ENCODE peak calls at places on chromosomes 2 and 18, in seven cellular contexts. B is neural progenitor cell, U is heart left ventricle, F is transverse colon, Y is Peyer's patch, K is left lung, S is pancreas. M is an unnamed sample. For H3K4me1, the result is how much of the 10 kb centered on the place peaks cover.

GRCh38 chr2:121228521-121228920 is 56.5 kb downstream of the TFCP2L1 start:
- DNase-seq in B (no peak), U (no peak), F (no peak), Y (no peak), K (no peak), S (no peak), M (no peak)

GRCh38 chr18:59220164-59220783 is 316 bp downstream of the GRP start:
- DNase-seq in B (peak), U (no peak), F (no peak), Y (no peak), K (peak), S (no peak), M (no peak)

GRCh38 chr2:166373951-166374350 is 1.8 kb downstream of the SCN9A start:
- DNase-seq in B (no peak), U (no peak), F (peak), Y (no peak), K (no peak), S (no peak), M (no peak)

GRCh38 chr18:27461957-27462356 is 276.8 kb upstream of the CHST9 start:
- DNase-seq in B (no peak), U (no peak), F (no peak), Y (no peak), K (no peak), S (no peak), M (no peak)

GRCh38 chr18:57929922-57930321 is 114.1 kb upstream of the NEDD4L start:
- DNase-seq in B (no peak), U (no peak), F (no peak), Y (no peak), K (no peak), S (no peak), M (no peak)

GRCh38 chr2:86064006-86064405 is 41.7 kb downstream of the POLR1A start:
- DNase-seq in B (no peak), U (no peak), F (no peak), Y (no peak), K (no peak), S (no peak), M (no peak)

GRCh38 chr2:203934006-203934632 is 2.4 kb upstream of the ICOS start:
- DNase-seq in B (no peak), U (no peak), F (no peak), Y (no peak), K (no peak), S (no peak), M (no peak)

GRCh38 chr2:70926042-70926441 is 9.7 kb upstream of the ATP6V1B1 start:
- DNase-seq in B (no peak), U (no peak), F (no peak), Y (no peak), K (no peak), S (no peak), M (peak)

GRCh38 chr2:236602678-236603077 is 33.1 kb downstream of the ACKR3 start:
- DNase-seq in B (no peak), U (no peak), F (no peak), Y (no peak), K (no peak), S (no peak), M (no peak)

GRCh38 chr2:3146772-3147640 is 230.6 kb downstream of the EIPR1 start:
- DNase-seq in B (no peak), U (no peak), F (no peak), Y (no peak), K (no peak), S (no peak), M (no peak)

GRCh38 chr2:85851253-85851955 is 37.4 kb downstream of the ST3GAL5 start:
- DNase-seq in B (no peak), U (no peak), F (peak), Y (no peak), K (no peak), S (peak), M (peak)

GRCh38 chr18:34794346-34794745 is 84.2 kb downstream of the DTNA start:
- DNase-seq in B (peak), U (no peak), F (no peak), Y (no peak), K (no peak), S (no peak), M (no peak)

GRCh38 chr2:70981421-70981820 is 3.0 kb downstream of the ANKRD53 start:
- DNase-seq in B (no peak), U (no peak), F (no peak), Y (no peak), K (no peak), S (no peak), M (no peak)

GRCh38 chr2:224945134-224945533 is 97.1 kb downstream of the DOCK10 start:
- DNase-seq in B (no peak), U (no peak), F (no peak), Y (no peak), K (no peak), S (no peak), M (no peak)

GRCh38 chr2:56191617-56192016 is 7.8 kb downstream of the CCDC85A start:
- DNase-seq in B (peak), U (no peak), F (no peak), Y (no peak), K (no peak), S (no peak), M (no peak)

GRCh38 chr2:199682001-199682400 is 169.0 kb downstream of the FTCDNL1 start:
- DNase-seq in B (no peak), U (no peak), F (no peak), Y (no peak), K (no peak), S (no peak), M (no peak)

GRCh38 chr2:241354668-241355658 is 1.1 kb upstream of the FARP2 start:
- DNase-seq in B (peak), U (peak), F (peak), Y (peak), K (peak), S (peak), M (peak)

GRCh38 chr2:128536925-128537620 is 218.4 kb upstream of the HS6ST1 start:
- DNase-seq in B (peak), U (no peak), F (no peak), Y (no peak), K (no peak), S (no peak), M (no peak)

GRCh38 chr2:30768036-30768686 is 39.1 kb downstream of the CAPN13 start:
- DNase-seq in B (no peak), U (no peak), F (no peak), Y (no peak), K (no peak), S (no peak), M (no peak)

GRCh38 chr2:218859556-218859993 is at the start of gene WNT6:
- DNase-seq in B (peak), U (no peak), F (no peak), Y (no peak), K (no peak), S (no peak), M (no peak)

GRCh38 chr2:37676274-37676673 is 4.8 kb upstream of the CDC42EP3 start:
- DNase-seq in B (no peak), U (no peak), F (no peak), Y (no peak), K (no peak), S (no peak), M (no peak)

GRCh38 chr18:59623456-59624383 is 73.5 kb downstream of the CCBE1 start:
- DNase-seq in B (no peak), U (no peak), F (no peak), Y (no peak), K (no peak), S (no peak), M (no peak)

GRCh38 chr18:51072586-51073303 is 42.7 kb downstream of the SMAD4 start:
- DNase-seq in B (no peak), U (no peak), F (no peak), Y (no peak), K (no peak), S (no peak), M (no peak)

GRCh38 chr18:55868909-55869308 is 280.9 kb upstream of the TCF4 start:
- DNase-seq in B (no peak), U (no peak), F (no peak), Y (no peak), K (no peak), S (no peak), M (no peak)

GRCh38 chr18:49300538-49300937 is 159.9 kb downstream of the DYM start:
- DNase-seq in B (no peak), U (no peak), F (no peak), Y (no peak), K (no peak), S (no peak), M (no peak)

DNA sequence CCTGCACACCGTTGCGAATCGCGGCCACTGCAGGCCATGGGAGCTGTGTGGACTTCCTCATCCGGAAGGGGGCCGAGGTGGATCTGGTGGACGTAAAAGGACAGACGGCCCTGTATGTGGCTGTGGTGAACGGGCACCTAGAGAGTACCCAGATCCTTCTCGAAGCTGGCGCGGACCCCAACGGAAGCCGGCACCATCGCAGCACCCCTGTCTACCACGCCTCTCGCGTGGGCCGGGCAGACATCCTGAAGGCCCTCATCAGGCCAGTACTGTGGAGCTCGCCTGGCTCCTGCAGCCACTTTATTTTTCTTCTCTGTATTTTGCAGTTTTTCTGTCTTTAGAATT is 9.0 kb downstream of the ASB1 start:
- DNase-seq in B (no peak), U (no peak), F (no peak), Y (no peak), K (peak), S (no peak), M (peak)
- H3K4me1 ChIP-seq in B (under half), U (under half), F (under half), Y (under half), K (under half), S (under half), M (under half)

DNA sequence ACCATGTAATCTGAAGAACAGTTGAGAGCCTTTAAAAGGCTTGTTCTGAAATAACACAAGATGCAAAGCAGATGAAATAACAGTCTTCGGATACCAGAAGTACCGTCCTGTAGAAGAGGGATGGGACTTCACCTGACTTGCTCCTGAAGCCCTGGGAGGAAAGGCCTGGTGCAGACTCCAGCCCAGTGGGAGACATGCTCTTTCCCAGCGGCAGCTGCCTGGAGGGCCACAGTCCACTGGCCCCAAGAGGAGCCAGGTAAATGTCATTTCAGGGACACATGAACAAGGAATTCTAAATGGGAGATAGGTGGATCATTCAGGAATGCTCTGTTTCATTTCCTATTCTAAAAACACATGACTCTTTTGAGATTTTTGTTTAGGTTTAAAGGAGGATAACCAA is 22.6 kb upstream of the CHN1 start:
- DNase-seq in B (no peak), U (no peak), F (no peak), Y (no peak), K (no peak), S (no peak), M (no peak)
- H3K27ac ChIP-seq in B (no peak), U (no peak), F (peak), Y (no peak), K (peak), S (no peak), M (peak)

GRCh38 chr2:9617749-9618148 is 13.0 kb downstream of the YWHAQ start:
- DNase-seq in B (no peak), U (no peak), F (no peak), Y (no peak), K (no peak), S (no peak), M (no peak)

GRCh38 chr2:9623151-9623550 is 7.6 kb downstream of the YWHAQ start:
- DNase-seq in B (no peak), U (no peak), F (no peak), Y (no peak), K (no peak), S (no peak), M (no peak)

GRCh38 chr2:9617296-9617695 is 13.5 kb downstream of the YWHAQ start:
- DNase-seq in B (no peak), U (no peak), F (no peak), Y (no peak), K (no peak), S (no peak), M (no peak)

GRCh38 chr2:9614562-9614961 is 16.2 kb downstream of the YWHAQ start:
- DNase-seq in B (no peak), U (no peak), F (no peak), Y (no peak), K (no peak), S (no peak), M (no peak)

GRCh38 chr2:9618410-9618809 is 12.4 kb downstream of the YWHAQ start:
- DNase-seq in B (no peak), U (no peak), F (no peak), Y (no peak), K (no peak), S (no peak), M (no peak)
- H3K4me1 ChIP-seq in B (under half), U (half or more), F (under half), Y (under half), K (half or more), S (under half), M (under half)

GRCh38 chr2:47541848-47542450 is 139.0 kb downstream of the MSH2 start:
- DNase-seq in B (no peak), U (no peak), F (no peak), Y (no peak), K (no peak), S (no peak), M (no peak)
- H3K27ac ChIP-seq in B (no peak), U (no peak), F (no peak), Y (no peak), K (no peak), S (no peak), M (no peak)

GRCh38 chr2:226474131-226474530 is 325.5 kb downstream of the IRS1 start:
- DNase-seq in B (no peak), U (no peak), F (no peak), Y (no peak), K (no peak), S (no peak), M (no peak)
- H3K4me1 ChIP-seq in B (under half), U (under half), F (under half), Y (under half), K (under half), S (under half), M (under half)

DNA sequence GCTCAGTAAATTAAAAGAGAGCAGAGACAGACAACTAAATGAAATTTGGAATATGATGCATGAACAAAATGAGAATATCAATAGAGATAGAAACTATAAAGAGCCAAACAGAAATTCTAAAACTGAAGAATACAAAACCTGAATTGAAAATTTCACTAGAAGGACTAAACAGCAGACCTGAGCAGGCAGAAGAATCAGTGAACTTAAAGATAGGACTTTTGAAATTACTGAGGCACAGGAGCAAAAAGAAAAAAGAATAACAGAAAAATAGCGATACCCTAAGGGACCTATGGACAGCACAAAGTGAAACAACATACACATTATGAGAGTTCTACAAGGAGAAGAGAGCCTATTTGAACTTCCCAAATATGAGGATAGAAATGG is 41.6 kb downstream of the UNC50 start:
- DNase-seq in B (no peak), U (no peak), F (no peak), Y (no peak), K (no peak), S (no peak), M (no peak)
- H3K27ac ChIP-seq in B (no peak), U (no peak), F (peak), Y (no peak), K (no peak), S (no peak), M (no peak)

GRCh38 chr18:12863687-12864086 is 20.4 kb downstream of the PTPN2 start:
- DNase-seq in B (no peak), U (no peak), F (no peak), Y (no peak), K (no peak), S (no peak), M (no peak)

GRCh38 chr18:12860530-12860929 is 23.5 kb downstream of the PTPN2 start:
- DNase-seq in B (no peak), U (no peak), F (no peak), Y (no peak), K (no peak), S (no peak), M (no peak)

GRCh38 chr18:12862467-12862866 is 21.6 kb downstream of the PTPN2 start:
- DNase-seq in B (peak), U (no peak), F (peak), Y (peak), K (no peak), S (no peak), M (no peak)

GRCh38 chr18:12862874-12863482 is 21.1 kb downstream of the PTPN2 start:
- DNase-seq in B (peak), U (no peak), F (no peak), Y (no peak), K (no peak), S (no peak), M (no peak)

GRCh38 chr18:12861637-12862036 is 22.4 kb downstream of the PTPN2 start:
- DNase-seq in B (no peak), U (no peak), F (no peak), Y (no peak), K (no peak), S (no peak), M (no peak)
- H3K4me1 ChIP-seq in B (under half), U (under half), F (under half), Y (under half), K (under half), S (under half), M (under half)

GRCh38 chr2:184730288-184730687 is 132.0 kb downstream of the ZNF804A start:
- DNase-seq in B (no peak), U (no peak), F (no peak), Y (no peak), K (no peak), S (no peak), M (no peak)

GRCh38 chr2:184735611-184736010 is 137.3 kb downstream of the ZNF804A start:
- DNase-seq in B (no peak), U (no peak), F (no peak), Y (no peak), K (no peak), S (no peak), M (no peak)

DNA sequence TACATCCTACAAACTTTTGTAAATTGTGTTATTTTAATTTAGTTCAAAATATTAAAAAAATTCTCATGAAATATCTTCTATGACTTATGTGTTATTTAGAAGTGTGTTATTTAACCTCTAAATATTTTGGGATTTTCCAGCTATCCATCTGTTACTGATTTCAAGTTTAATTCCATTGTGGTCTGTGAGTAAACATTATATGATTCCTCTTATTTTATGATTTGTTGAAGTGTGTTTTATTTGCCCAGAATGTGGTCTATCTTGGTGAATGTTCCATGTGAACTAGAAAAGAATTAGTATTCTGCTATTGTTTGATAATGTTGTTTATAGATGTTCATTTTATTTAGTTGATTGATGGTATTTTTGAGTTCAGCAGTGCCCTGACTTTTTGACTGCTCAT is 136.0 kb downstream of the ZNF804A start:
- DNase-seq in B (no peak), U (no peak), F (no peak), Y (no peak), K (no peak), S (no peak), M (no peak)
- H3K27ac ChIP-seq in B (no peak), U (no peak), F (no peak), Y (no peak), K (no peak), S (no peak), M (no peak)

GRCh38 chr18:8609711-8610441 is 639 bp downstream of the RAB12 start:
- DNase-seq in B (peak), U (peak), F (peak), Y (peak), K (peak), S (peak), M (no peak)
- H3K4me1 ChIP-seq in B (under half), U (under half), F (under half), Y (under half), K (under half), S (under half), M (under half)

GRCh38 chr2:159192519-159192918 is 94.0 kb downstream of the WDSUB1 start:
- DNase-seq in B (no peak), U (no peak), F (no peak), Y (no peak), K (no peak), S (no peak), M (no peak)

GRCh38 chr2:159185401-159186130 is 100.9 kb downstream of the WDSUB1 start:
- DNase-seq in B (peak), U (no peak), F (no peak), Y (no peak), K (no peak), S (no peak), M (no peak)

GRCh38 chr2:159187095-159187494 is 99.4 kb downstream of the WDSUB1 start:
- DNase-seq in B (no peak), U (no peak), F (no peak), Y (no peak), K (no peak), S (no peak), M (no peak)

GRCh38 chr2:159186462-159186861 is 100.0 kb downstream of the WDSUB1 start:
- DNase-seq in B (no peak), U (no peak), F (no peak), Y (no peak), K (no peak), S (no peak), M (no peak)

DNA sequence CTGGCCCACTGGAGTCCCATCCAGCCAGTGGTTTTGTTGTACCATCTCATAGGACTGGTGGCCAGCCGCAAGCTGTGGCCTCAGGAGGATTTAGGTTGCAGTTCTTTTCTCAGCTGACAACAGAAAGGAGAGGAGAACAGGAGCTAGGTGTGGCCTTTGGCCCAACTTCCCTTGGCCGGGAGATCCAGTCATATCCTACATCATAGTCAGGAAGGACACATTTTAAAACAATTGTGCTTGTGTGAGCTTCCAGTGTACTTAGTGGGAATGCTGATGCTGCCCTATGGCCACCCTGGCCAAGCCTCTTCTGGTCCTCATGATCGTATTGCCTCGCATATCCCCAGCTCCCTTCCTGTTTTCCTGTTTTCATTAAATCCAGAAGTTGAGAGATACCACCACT is 98.1 kb downstream of the WDSUB1 start:
- DNase-seq in B (no peak), U (no peak), F (no peak), Y (no peak), K (no peak), S (no peak), M (no peak)
- H3K27ac ChIP-seq in B (no peak), U (peak), F (no peak), Y (no peak), K (no peak), S (no peak), M (no peak)

M was measured in ascending aorta.